ENCODE peak calls at places on chromosomes 7 and 10, in four cellular contexts. W is uterus, A is GM06990, F is glutamatergic neuron. G is an unnamed sample.
A peak's percentile ranks its signal among the peaks of the same experiment; 100 is the strongest.

GRCh38 chr7:39735903-39736302 is 112.5 kb downstream of the RALA start:
- DNase-seq in F (no peak), A (no peak), W (no peak), G (no peak)

GRCh38 chr10:99329238-99329890 is at the start of gene CNNM1:
- DNase-seq in F (peak; percentile 71), W (no peak), A (peak; percentile 59), G (peak; percentile 65)

GRCh38 chr7:36048902-36049240 is 104.2 kb upstream of the EEPD1 start:
- DNase-seq in A (no peak), W (no peak), F (no peak), G (no peak)

GRCh38 chr10:3248526-3249255 is 76.1 kb upstream of the PITRM1 start:
- DNase-seq in A (no peak), W (peak; percentile 63), F (no peak), G (no peak)

GRCh38 chr10:133405844-133406527 is 12.0 kb downstream of the MTG1 start:
- DNase-seq in W (no peak), F (no peak), A (no peak), G (no peak)

GRCh38 chr7:22865607-22865970 is 42.9 kb upstream of the TOMM7 start:
- DNase-seq in F (no peak), W (no peak), A (no peak), G (no peak)

GRCh38 chr10:61000769-61001730 is 57.1 kb upstream of the RHOBTB1 start:
- DNase-seq in W (no peak), A (no peak), F (peak; percentile 58), G (peak; percentile 78)

GRCh38 chr7:122803323-122803722 is 82.9 kb downstream of the CADPS2 start:
- DNase-seq in A (no peak), W (no peak), F (no peak), G (no peak)

GRCh38 chr7:108308276-108308675 is 148.0 kb downstream of the NRCAM start:
- DNase-seq in F (no peak), A (no peak), W (no peak), G (no peak)

GRCh38 chr10:66538352-66538751 is 387.5 kb upstream of the LRRTM3 start:
- DNase-seq in F (no peak), A (no peak), W (no peak), G (no peak)

GRCh38 chr10:3852147-3852904 is 67.3 kb upstream of the KLF6 start:
- DNase-seq in W (peak; percentile 94), A (peak; percentile 79), F (no peak), G (no peak)

GRCh38 chr10:21100871-21101514 is 203.9 kb upstream of the NEBL start:
- DNase-seq in A (no peak), W (no peak), F (no peak), G (no peak)

GRCh38 chr10:18409599-18410397 is 241.6 kb downstream of the NSUN6 start:
- DNase-seq in W (no peak), F (no peak), A (no peak), G (no peak)

GRCh38 chr7:23357190-23358093 is 58.3 kb downstream of the MALSU1 start:
- DNase-seq in F (no peak), W (no peak), A (peak; percentile 15), G (no peak)

GRCh38 chr10:47319798-47320197 is 2.5 kb upstream of the GDF2 start:
- DNase-seq in F (no peak), W (no peak), A (no peak), G (no peak)

GRCh38 chr7:115676080-115676479 is 354.5 kb downstream of the TFEC start:
- DNase-seq in W (peak; percentile 15), A (no peak), F (peak; percentile 38), G (peak; percentile 5)

GRCh38 chr7:42964849-42965805 is 33.0 kb downstream of the MRPL32 start:
- DNase-seq in W (no peak), F (no peak), A (no peak), G (no peak)

GRCh38 chr7:43721193-43721806 is 8.0 kb downstream of the COA1 start:
- DNase-seq in W (no peak), A (no peak), F (no peak), G (no peak)

GRCh38 chr10:95451568-95452524 is 109.3 kb downstream of the SORBS1 start:
- DNase-seq in W (no peak), A (no peak), F (no peak), G (no peak)

GRCh38 chr7:93375603-93376002 is 143.4 kb downstream of the VPS50 start:
- DNase-seq in W (no peak), A (no peak), F (no peak), G (no peak)
- TF ChIP-seq CTCF in W (no peak), A (no peak), F (no peak), G (no peak)

GRCh38 chr7:33287738-33288137 is 158.4 kb downstream of the BBS9 start:
- DNase-seq in A (no peak), F (no peak), W (no peak), G (no peak)

GRCh38 chr7:33286521-33286920 is 157.2 kb downstream of the BBS9 start:
- DNase-seq in F (no peak), W (no peak), A (no peak), G (no peak)
- TF ChIP-seq CTCF in F (no peak), W (no peak), A (no peak), G (no peak)

DNA sequence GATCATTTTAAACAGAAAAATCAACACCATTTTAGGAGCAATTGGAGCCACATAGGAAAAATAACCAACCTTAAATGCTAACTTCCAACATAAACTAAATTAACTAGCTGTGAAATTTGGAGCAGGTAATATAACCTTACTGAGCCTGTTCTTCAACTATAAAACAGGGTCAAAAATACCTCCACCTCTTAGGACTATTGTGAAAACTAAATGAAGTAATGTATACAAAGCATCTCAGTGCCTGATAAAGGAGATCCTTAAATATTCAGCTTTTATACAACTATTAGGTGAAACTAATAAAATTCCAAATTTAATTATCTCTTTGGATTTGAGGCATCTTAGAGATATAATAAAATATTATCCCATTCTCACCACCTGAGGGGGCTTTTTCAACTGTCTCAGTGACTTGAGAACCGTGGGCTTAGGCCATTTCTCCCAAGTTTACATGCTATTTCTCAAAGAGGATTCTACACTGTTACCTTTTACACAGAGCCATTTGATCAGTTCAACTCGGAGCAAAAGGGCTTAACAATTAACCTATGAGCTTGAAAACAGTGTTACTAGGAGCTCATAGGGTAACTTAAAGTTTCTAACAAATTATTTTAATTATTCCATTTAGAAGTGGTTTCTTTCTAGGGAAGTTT is 165.0 kb upstream of the ASAH2 start:
- DNase-seq in F (no peak), W (no peak), A (no peak), G (no peak)
- TF ChIP-seq CTCF in F (no peak), W (no peak), A (no peak), G (no peak)

GRCh38 chr7:1053816-1054370 is 9.5 kb downstream of the GPR146 start:
- DNase-seq in W (no peak), F (no peak), A (no peak), G (peak; percentile 63)
- TF ChIP-seq CTCF in W (no peak), F (no peak), A (no peak), G (no peak)

GRCh38 chr7:94295805-94296204 is 98.9 kb upstream of the COL1A2 start:
- DNase-seq in F (no peak), A (no peak), W (peak; percentile 27), G (no peak)
- TF ChIP-seq CTCF in F (no peak), A (no peak), W (peak; percentile 73), G (no peak)

DNA sequence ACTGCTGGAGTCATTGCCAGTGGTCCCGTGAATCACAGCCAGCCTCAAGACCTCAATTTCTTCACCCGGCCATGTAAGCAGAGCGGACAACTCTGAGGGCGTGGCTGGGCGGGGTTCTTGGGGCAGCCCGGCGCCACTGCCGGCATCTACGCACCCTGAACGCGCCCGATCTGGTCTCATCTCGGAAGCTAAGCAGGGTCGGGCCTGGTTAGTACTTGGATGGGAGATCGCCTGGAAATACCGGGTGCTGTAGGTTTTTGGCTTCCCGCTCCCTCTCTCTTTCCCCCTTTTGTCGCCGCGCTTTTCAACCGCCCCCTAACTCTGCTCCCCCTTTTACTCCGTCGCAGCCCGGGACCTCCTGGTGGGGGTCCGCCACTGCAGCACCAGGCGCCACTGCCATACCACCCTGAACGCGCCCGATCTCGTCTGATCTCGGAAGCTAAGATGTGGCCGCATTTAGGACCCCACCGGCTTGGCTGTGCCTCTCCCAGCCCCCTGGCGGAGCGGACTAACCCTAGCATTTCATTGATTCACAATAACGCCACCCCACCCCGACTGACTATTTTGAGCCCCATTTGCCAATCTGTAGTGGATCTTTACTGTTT is 25.3 kb downstream of the GARIN1A start:
- DNase-seq in W (no peak), F (peak; percentile 70), A (peak; percentile 80), G (peak; percentile 66)
- TF ChIP-seq CTCF in W (no peak), F (peak; percentile 56), A (peak; percentile 35), G (no peak)

GRCh38 chr7:128066858-128067257 is 35.6 kb upstream of the LRRC4 start:
- DNase-seq in F (no peak), W (no peak), A (no peak), G (no peak)
- TF ChIP-seq CTCF in F (no peak), W (no peak), A (no peak), G (no peak)

DNA sequence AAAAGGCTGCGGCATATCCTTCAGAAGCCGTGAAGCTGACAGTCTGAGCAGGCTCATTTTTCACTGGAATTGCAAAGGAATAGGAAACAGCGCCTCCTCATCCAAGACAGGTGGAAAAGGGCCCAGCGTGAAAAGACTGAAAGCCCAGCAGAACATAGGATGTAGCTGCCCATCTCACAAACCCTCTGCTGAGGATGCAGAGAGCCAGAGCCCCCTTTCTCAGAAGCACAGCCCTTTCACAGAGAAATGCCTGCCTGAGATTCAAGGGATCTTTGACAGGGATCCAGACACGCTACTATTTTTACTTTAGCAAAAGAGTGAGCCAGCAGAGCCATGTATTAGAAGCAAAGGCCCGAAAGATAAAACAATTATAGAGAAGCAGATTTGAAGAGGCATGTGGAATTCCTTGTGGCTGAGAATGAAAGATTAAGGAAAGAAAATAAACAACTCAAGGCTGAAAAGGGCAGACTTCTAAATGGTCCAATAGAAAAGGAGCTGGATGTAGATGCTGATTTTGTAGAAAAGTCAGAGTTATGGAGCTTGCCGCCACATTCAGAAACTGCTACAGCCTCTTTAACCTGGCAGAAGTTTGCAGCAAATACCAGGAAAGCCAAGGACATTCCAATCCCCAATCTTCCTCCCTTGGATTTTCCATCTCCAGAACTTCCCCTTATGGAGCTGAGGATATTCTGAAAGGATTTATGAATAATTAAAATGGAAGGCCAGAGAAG is 36.9 kb downstream of the GDI2 start:
- DNase-seq in W (no peak), A (no peak), F (no peak), G (no peak)
- TF ChIP-seq CTCF in W (no peak), A (no peak), F (no peak), G (no peak)

DNA sequence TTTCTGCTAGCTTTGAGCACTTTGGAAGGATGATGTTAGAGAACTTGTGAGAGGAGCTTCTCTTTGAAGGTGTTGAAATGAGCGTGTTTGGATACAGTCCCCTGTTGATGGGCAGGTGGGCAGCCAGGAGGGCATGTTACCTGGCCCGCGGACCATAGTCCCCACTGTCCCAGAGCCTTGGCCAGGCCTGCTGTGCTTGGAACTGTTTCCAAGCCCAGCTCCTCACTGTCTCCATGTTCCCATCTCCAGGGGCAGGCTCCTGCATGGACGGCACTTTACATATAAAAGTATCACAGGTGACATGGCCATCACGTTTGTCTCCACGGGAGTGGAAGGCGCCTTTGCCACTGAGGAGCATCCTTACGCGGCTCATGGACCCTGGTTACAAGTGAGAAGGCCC is 27.2 kb upstream of the TRIM8 start:
- DNase-seq in W (no peak), A (no peak), F (no peak), G (no peak)
- TF ChIP-seq CTCF in W (no peak), A (no peak), F (no peak), G (no peak)